ENCODE peak calls at places on chromosome 9, in four cellular contexts. T, S, X and L are unnamed samples.

GRCh38 chr9:136750526-136750925 is 2.2 kb upstream of the LCN6 start:
- DNase-seq in S (no peak), X (no peak), T (no peak), L (no peak)

GRCh38 chr9:93291536-93292287 is 107.8 kb downstream of the WNK2 start:
- DNase-seq in T (no peak), S (no peak), X (no peak), L (no peak)

GRCh38 chr9:36664806-36665205 is 92.1 kb downstream of the MELK start:
- DNase-seq in X (no peak), S (no peak), T (no peak), L (no peak)

GRCh38 chr9:124284940-124285441 is 27.2 kb downstream of the NEK6 start:
- DNase-seq in T (no peak), S (no peak), X (no peak), L (no peak)

GRCh38 chr9:15081021-15081753 is 171.0 kb upstream of the FREM1 start:
- DNase-seq in T (no peak), X (no peak), S (no peak), L (no peak)

GRCh38 chr9:130741024-130741305 is 47.4 kb downstream of the EXOSC2 start:
- DNase-seq in T (no peak), S (no peak), X (no peak), L (no peak)

GRCh38 chr9:93579711-93580516 is 3.5 kb downstream of the PHF2 start:
- DNase-seq in X (no peak), S (no peak), T (no peak), L (no peak)

GRCh38 chr9:136079916-136080246 is 15.2 kb downstream of the NACC2 start:
- DNase-seq in X (no peak), T (peak; percentile 33), S (no peak), L (no peak)

GRCh38 chr9:2809692-2810423 is 34.0 kb downstream of the PUM3 start:
- DNase-seq in S (no peak), T (no peak), X (no peak), L (no peak)

GRCh38 chr9:2524601-2525000 is 97.0 kb upstream of the VLDLR start:
- DNase-seq in T (no peak), S (no peak), X (no peak), L (no peak)

GRCh38 chr9:123713282-123713681 is 216.6 kb downstream of the DENND1A start:
- DNase-seq in S (no peak), X (no peak), T (no peak), L (no peak)

GRCh38 chr9:133835273-133835901 is 97.2 kb upstream of the SARDH start:
- DNase-seq in S (no peak), X (no peak), T (no peak), L (no peak)

GRCh38 chr9:114247086-114247485 is 75.8 kb upstream of the ORM1 start:
- DNase-seq in S (no peak), T (no peak), X (no peak), L (no peak)

GRCh38 chr9:33676746-33677505 is 118.4 kb upstream of the PRSS3 start:
- DNase-seq in T (no peak), S (no peak), X (peak; percentile 42), L (peak; percentile 14)

GRCh38 chr9:115369322-115369957 is 251.5 kb upstream of the TNC start:
- DNase-seq in T (no peak), X (no peak), S (no peak), L (no peak)

GRCh38 chr9:21933865-21934264 is 60.3 kb downstream of the CDKN2A start:
- DNase-seq in T (no peak), S (no peak), X (no peak), L (no peak)

GRCh38 chr9:97593960-97594359 is 39.2 kb downstream of the TSTD2 start:
- DNase-seq in T (no peak), S (no peak), X (no peak), L (no peak)

GRCh38 chr9:16719921-16720320 is 150.5 kb downstream of the BNC2 start:
- DNase-seq in T (no peak), S (no peak), X (no peak), L (no peak)

DNA sequence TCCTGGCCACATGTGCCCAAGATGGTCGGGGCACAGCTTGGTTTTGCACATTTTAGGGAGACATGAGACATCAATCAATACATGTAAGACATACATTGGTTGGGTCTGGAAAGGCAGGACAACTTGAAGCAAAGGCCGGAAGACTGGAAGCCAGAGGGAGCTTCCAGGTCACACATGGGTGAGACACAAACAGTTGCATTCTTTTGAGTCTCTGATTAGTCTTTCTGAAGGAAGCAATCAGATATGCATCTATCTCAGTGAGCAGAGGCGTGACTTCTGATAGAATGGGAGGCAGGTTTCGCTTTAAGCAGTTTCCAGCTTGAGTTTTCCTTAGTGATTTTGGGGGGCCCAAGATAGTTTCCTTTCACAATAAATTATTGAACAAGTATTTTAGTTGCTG is 172.5 kb downstream of the RASEF start:
- DNase-seq in X (no peak), S (no peak), T (no peak), L (no peak)
- TF ChIP-seq SPI1 in X (no peak), S (no peak), T (no peak), L (no peak)

GRCh38 chr9:127446720-127447415 is 4.3 kb downstream of the RPL12 start:
- DNase-seq in S (no peak), X (peak; percentile 34), T (no peak), L (no peak)

GRCh38 chr9:127447416-127448111 is 3.6 kb downstream of the RPL12 start:
- DNase-seq in S (no peak), X (peak; percentile 27), T (peak; percentile 50), L (no peak)

GRCh38 chr9:127445851-127446719 is 5.1 kb downstream of the RPL12 start:
- DNase-seq in T (no peak), X (peak; percentile 56), S (no peak), L (no peak)

GRCh38 chr9:127444283-127444920 is 6.8 kb downstream of the RPL12 start:
- DNase-seq in X (peak; percentile 17), T (no peak), S (no peak), L (no peak)

DNA sequence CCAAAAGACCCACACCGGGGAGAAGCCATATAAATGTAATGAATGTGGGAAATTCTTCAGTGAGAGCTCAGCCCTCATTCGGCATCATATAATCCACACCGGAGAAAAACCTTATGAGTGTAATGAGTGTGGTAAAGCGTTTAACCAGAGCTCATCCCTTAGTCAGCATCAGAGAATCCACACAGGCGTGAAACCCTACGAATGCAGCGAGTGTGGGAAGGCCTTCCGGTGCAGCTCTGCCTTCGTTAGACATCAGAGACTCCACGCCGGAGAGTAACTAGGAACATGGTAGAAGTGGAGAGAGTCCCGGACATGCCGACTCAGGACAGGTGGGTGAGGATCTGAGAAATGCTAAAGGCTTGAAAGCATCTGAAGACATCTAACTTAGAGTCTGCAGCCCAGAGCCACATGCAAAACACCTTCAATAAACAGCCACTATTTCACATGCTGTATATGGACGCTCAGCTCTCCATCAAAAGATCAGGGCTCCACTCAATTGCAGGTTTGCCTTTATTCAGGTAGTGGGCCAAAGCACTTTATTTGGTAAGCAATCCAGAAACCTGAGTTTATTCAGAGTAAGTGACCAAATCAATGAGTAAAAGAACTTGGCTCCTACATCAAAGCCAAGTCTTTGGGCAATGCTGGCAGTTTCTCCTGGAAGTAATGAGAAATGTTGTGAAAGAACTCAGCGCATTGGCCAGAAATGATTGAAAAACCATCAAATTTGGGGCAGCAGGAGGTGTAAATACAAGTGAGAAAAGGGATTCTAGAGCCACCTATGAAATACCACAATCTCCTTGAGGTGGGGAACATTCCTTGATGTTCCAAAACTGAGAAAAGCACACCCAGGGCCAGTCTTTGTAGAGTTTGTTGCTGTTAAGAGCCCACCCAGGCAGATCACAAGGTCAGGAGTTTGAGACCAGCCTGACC is 6.0 kb downstream of the RPL12 start:
- DNase-seq in X (peak; percentile 32), S (no peak), T (no peak), L (no peak)
- TF ChIP-seq SPI1 in X (no peak), S (no peak), T (no peak), L (no peak)

GRCh38 chr9:76351006-76351405 is 43.2 kb downstream of the RFK start:
- DNase-seq in S (no peak), X (no peak), T (no peak), L (no peak)
- TF ChIP-seq SPI1 in S (no peak), X (no peak), T (no peak), L (peak; percentile 23)

DNA sequence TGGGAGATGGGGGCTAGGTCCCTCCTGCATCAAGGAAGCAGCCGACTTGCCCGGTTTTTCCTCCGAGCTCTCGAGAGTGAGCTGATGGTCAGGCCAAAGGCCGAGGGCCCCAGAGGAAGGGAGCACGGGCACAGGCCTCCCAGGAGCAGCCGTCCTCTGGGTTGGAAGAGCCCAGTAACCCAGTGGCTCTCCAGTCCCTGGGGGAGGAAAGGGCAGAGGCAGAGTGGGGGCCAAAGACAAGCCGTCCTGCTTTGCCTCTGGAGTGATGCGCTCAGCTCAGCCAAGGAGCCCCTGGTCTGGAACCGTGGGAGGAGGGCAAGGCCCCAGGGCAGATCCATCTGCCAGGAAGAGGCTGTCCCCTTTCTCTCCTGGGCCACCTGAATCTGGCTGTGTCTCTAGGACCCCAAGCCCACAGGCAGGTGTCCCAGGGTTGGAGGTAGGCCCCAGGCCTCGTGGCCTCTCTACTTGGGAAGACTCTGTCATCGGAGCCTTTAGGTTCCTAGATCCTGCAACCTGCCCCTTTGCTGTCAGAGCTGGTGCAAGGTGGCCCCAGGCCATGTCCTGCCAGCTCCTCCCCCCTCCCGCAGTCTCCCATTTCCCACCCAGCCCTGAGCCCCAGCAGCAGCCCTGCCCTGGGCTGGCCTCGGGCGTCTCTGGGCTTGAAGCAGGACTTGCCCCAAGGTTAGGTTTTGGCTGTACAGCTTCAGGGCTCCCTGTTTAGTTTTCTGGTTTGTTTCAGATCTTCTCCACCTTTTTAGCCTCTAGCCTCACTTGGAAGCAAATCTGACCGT is 224.1 kb downstream of the CACNA1B start:
- DNase-seq in X (no peak), T (no peak), S (no peak), L (no peak)
- TF ChIP-seq SPI1 in X (no peak), T (no peak), S (no peak), L (no peak)

GRCh38 chr9:80557256-80557655 is 985.5 kb downstream of the TLE4 start:
- DNase-seq in T (no peak), S (no peak), X (no peak), L (no peak)

GRCh38 chr9:80555782-80556325 is 984.1 kb downstream of the TLE4 start:
- DNase-seq in X (no peak), T (no peak), S (no peak), L (no peak)

GRCh38 chr9:80553986-80554715 is 982.4 kb downstream of the TLE4 start:
- DNase-seq in T (no peak), X (no peak), S (no peak), L (no peak)

GRCh38 chr9:80554856-80555255 is 983.1 kb downstream of the TLE4 start:
- DNase-seq in X (no peak), T (no peak), S (no peak), L (no peak)

GRCh38 chr9:80556631-80557030 is 984.9 kb downstream of the TLE4 start:
- DNase-seq in X (no peak), S (no peak), T (no peak), L (no peak)
- TF ChIP-seq SPI1 in X (no peak), S (no peak), T (no peak), L (no peak)

DNA sequence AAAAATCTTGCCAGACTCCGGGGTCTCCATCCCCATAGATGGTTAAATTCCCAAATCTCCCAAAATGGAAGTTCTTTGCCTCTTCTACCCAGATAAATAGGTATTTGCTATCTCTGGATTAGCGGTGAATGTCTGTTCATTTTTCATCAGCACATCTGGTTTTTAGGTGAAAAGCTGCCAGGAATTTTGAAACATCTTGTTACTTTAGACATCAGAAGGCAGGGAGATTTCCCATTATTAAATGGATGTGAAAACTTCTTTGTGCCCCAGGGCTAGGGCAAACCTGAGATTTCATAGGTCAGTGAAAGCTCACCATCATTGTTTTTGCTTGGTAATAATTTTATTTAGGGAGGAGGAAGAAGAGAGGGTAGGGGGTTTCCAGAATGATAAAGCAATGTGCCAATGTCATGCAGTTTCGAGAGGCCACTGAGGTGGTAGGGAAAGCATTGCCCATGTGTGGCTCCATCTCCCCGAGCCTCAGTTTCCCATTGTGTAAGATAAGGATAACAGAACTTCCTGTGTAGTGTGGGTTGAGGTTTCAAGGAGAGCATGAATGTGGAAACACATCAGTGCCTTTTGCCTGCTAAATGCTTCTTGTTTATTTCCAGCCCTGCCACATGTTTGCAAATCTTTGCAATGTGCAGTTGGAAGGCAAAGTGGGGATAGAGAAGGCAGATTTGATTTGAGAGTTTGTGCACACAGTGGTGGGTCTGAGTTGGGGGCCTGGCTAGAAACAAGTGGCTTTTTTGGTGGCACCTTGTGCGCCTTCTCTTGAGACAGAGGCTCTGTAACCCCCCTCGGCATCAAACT is 147.2 kb upstream of the KLF4 start:
- DNase-seq in T (no peak), X (no peak), S (no peak), L (no peak)
- TF ChIP-seq SPI1 in T (no peak), X (no peak), S (no peak), L (no peak)